ENCODE peak calls at places on chromosomes 7 and 10, in eight cellular contexts. One of them, this sample, is unnamed.

GRCh38 chr7:13240349-13240748 is 552.9 kb downstream of the ARL4A start:
- DNase-seq in sigmoid colon: no peak
- DNase-seq in vagina: no peak
- DNase-seq in GM23338: peak
- DNase-seq in K562: no peak
- DNase-seq in HCT116: peak
- DNase-seq in stomach: no peak
- DNase-seq in spleen: no peak
- DNase-seq in this sample: no peak

GRCh38 chr7:35716038-35716803 is 21.3 kb upstream of the HERPUD2 start:
- DNase-seq in sigmoid colon: no peak
- DNase-seq in vagina: no peak
- DNase-seq in GM23338: no peak
- DNase-seq in K562: no peak
- DNase-seq in HCT116: no peak
- DNase-seq in stomach: peak
- DNase-seq in spleen: no peak
- DNase-seq in this sample: no peak

GRCh38 chr7:4079366-4079765 is 602.7 kb upstream of the FOXK1 start:
- DNase-seq in sigmoid colon: no peak
- DNase-seq in vagina: no peak
- DNase-seq in GM23338: no peak
- DNase-seq in K562: no peak
- DNase-seq in HCT116: no peak
- DNase-seq in stomach: peak
- DNase-seq in spleen: no peak
- DNase-seq in this sample: no peak

GRCh38 chr7:105808703-105809590 is 67.5 kb downstream of the ATXN7L1 start:
- DNase-seq in sigmoid colon: no peak
- DNase-seq in vagina: no peak
- DNase-seq in GM23338: no peak
- DNase-seq in K562: no peak
- DNase-seq in HCT116: no peak
- DNase-seq in stomach: peak
- DNase-seq in spleen: peak
- DNase-seq in this sample: no peak

GRCh38 chr10:3784510-3785250 is at the start of gene KLF6:
- DNase-seq in sigmoid colon: peak
- DNase-seq in vagina: peak
- DNase-seq in GM23338: peak
- DNase-seq in K562: peak
- DNase-seq in HCT116: no peak
- DNase-seq in stomach: peak
- DNase-seq in spleen: peak
- DNase-seq in this sample: no peak

GRCh38 chr10:3935141-3935540 is 150.1 kb upstream of the KLF6 start:
- DNase-seq in sigmoid colon: no peak
- DNase-seq in vagina: no peak
- DNase-seq in GM23338: no peak
- DNase-seq in K562: no peak
- DNase-seq in HCT116: no peak
- DNase-seq in stomach: no peak
- DNase-seq in spleen: no peak
- DNase-seq in this sample: no peak

GRCh38 chr7:100532165-100533022 is 6.6 kb upstream of the AGFG2 start:
- DNase-seq in sigmoid colon: no peak
- DNase-seq in vagina: no peak
- DNase-seq in GM23338: no peak
- DNase-seq in K562: peak
- DNase-seq in HCT116: no peak
- DNase-seq in stomach: no peak
- DNase-seq in spleen: no peak
- DNase-seq in this sample: no peak

GRCh38 chr7:84665339-84665738 is 470.8 kb upstream of the SEMA3A start:
- DNase-seq in sigmoid colon: no peak
- DNase-seq in vagina: no peak
- DNase-seq in GM23338: no peak
- DNase-seq in K562: no peak
- DNase-seq in HCT116: no peak
- DNase-seq in stomach: no peak
- DNase-seq in spleen: no peak
- DNase-seq in this sample: no peak

GRCh38 chr7:2967238-2967637 is 76.4 kb downstream of the CARD11 start:
- DNase-seq in sigmoid colon: peak
- DNase-seq in vagina: peak
- DNase-seq in GM23338: no peak
- DNase-seq in K562: no peak
- DNase-seq in HCT116: no peak
- DNase-seq in stomach: peak
- DNase-seq in spleen: no peak
- DNase-seq in this sample: no peak

GRCh38 chr7:131226116-131226562 is 101.5 kb upstream of the MKLN1 start:
- DNase-seq in sigmoid colon: no peak
- DNase-seq in vagina: no peak
- DNase-seq in GM23338: no peak
- DNase-seq in K562: no peak
- DNase-seq in HCT116: no peak
- DNase-seq in stomach: no peak
- DNase-seq in spleen: no peak
- DNase-seq in this sample: no peak
- TF ChIP-seq POLR2AphosphoS5 in sigmoid colon: no peak
- TF ChIP-seq POLR2AphosphoS5 in vagina: no peak
- TF ChIP-seq POLR2AphosphoS5 in GM23338: no peak
- TF ChIP-seq POLR2AphosphoS5 in K562: no peak
- TF ChIP-seq POLR2AphosphoS5 in HCT116: no peak
- TF ChIP-seq POLR2AphosphoS5 in stomach: no peak
- TF ChIP-seq POLR2AphosphoS5 in spleen: no peak
- TF ChIP-seq POLR2AphosphoS5 in this sample: no peak

GRCh38 chr7:55309040-55309991 is 55.8 kb upstream of the LANCL2 start:
- DNase-seq in sigmoid colon: no peak
- DNase-seq in vagina: no peak
- DNase-seq in GM23338: no peak
- DNase-seq in K562: no peak
- DNase-seq in HCT116: no peak
- DNase-seq in stomach: peak
- DNase-seq in spleen: peak
- DNase-seq in this sample: no peak
- TF ChIP-seq POLR2AphosphoS5 in sigmoid colon: no peak
- TF ChIP-seq POLR2AphosphoS5 in vagina: no peak
- TF ChIP-seq POLR2AphosphoS5 in GM23338: no peak
- TF ChIP-seq POLR2AphosphoS5 in K562: no peak
- TF ChIP-seq POLR2AphosphoS5 in HCT116: no peak
- TF ChIP-seq POLR2AphosphoS5 in stomach: no peak
- TF ChIP-seq POLR2AphosphoS5 in spleen: no peak
- TF ChIP-seq POLR2AphosphoS5 in this sample: no peak

DNA sequence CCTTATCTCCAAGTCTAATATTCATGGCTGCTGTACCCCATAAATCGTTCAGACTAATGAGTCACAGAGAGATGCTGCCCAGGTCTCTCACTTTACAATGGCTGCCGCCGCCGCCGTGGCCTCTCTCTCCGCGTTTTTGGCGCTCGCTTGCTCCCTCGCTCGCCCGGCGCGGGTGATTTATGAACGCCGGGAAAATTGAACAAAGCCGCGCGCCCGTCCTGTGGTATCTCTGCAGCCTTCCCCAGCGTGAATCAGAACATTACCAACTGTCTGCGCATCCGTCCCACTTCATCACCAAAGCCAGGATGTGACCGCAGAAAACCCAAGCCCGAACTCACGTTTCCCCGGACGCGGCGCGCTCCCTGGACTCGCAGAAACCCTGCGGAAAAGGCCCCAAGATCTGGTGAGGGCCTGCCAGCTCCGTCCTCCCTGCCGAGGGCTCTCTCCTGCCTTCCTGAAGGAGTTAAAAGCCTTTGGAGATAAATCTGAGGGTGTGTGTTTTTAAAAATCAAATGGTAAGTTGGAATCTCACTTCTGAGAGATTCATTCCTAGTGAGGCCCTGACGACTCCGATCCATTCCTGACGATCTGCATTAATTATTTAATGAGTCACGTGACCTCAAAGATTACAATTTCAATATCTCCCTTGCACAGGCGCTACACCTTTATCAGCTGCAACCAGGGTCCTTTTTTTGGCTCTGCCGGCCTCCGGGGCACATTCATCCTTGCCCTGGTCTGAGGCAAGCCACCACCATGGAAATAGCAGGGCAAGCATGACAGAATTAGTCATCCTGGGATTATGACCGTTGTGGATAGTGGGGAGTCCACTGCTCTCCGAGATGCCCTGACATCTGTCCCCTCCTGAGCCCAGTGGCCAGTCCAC is 6.2 kb downstream of the HOXA4 start:
- DNase-seq in sigmoid colon: peak
- DNase-seq in vagina: no peak
- DNase-seq in GM23338: no peak
- DNase-seq in K562: no peak
- DNase-seq in HCT116: peak
- DNase-seq in stomach: no peak
- DNase-seq in spleen: no peak
- DNase-seq in this sample: peak
- TF ChIP-seq POLR2AphosphoS5 in sigmoid colon: peak
- TF ChIP-seq POLR2AphosphoS5 in vagina: no peak
- TF ChIP-seq POLR2AphosphoS5 in GM23338: no peak
- TF ChIP-seq POLR2AphosphoS5 in K562: no peak
- TF ChIP-seq POLR2AphosphoS5 in HCT116: peak
- TF ChIP-seq POLR2AphosphoS5 in stomach: peak
- TF ChIP-seq POLR2AphosphoS5 in spleen: no peak
- TF ChIP-seq POLR2AphosphoS5 in this sample: no peak

DNA sequence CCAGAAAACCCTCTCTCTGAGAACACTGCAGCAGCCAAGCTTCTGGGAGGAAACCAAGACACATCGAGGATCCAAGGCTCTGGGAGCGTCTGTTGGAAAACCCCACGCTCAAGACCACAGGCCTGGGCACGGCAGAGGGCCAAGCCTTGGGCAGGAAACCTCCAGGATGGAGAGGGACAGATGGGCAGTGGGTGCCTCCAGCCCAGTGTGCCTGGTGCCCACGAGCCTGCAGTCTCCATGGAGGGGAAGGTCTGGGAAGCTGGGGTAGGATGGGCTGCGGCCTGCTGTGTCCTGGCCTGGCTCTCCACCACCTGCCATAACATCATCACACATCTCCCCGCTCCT is 96.1 kb downstream of the FAM53B start:
- DNase-seq in sigmoid colon: no peak
- DNase-seq in vagina: no peak
- DNase-seq in GM23338: no peak
- DNase-seq in K562: no peak
- DNase-seq in HCT116: no peak
- DNase-seq in stomach: no peak
- DNase-seq in spleen: peak
- DNase-seq in this sample: no peak
- TF ChIP-seq POLR2AphosphoS5 in sigmoid colon: no peak
- TF ChIP-seq POLR2AphosphoS5 in vagina: no peak
- TF ChIP-seq POLR2AphosphoS5 in GM23338: no peak
- TF ChIP-seq POLR2AphosphoS5 in K562: no peak
- TF ChIP-seq POLR2AphosphoS5 in HCT116: no peak
- TF ChIP-seq POLR2AphosphoS5 in stomach: no peak
- TF ChIP-seq POLR2AphosphoS5 in spleen: no peak
- TF ChIP-seq POLR2AphosphoS5 in this sample: peak

GRCh38 chr10:10078476-10078875 is 939.2 kb upstream of the CELF2 start:
- DNase-seq in sigmoid colon: no peak
- DNase-seq in vagina: no peak
- DNase-seq in GM23338: no peak
- DNase-seq in K562: no peak
- DNase-seq in HCT116: no peak
- DNase-seq in stomach: no peak
- DNase-seq in spleen: no peak
- DNase-seq in this sample: no peak
- TF ChIP-seq POLR2AphosphoS5 in sigmoid colon: no peak
- TF ChIP-seq POLR2AphosphoS5 in vagina: no peak
- TF ChIP-seq POLR2AphosphoS5 in GM23338: no peak
- TF ChIP-seq POLR2AphosphoS5 in K562: no peak
- TF ChIP-seq POLR2AphosphoS5 in HCT116: no peak
- TF ChIP-seq POLR2AphosphoS5 in stomach: no peak
- TF ChIP-seq POLR2AphosphoS5 in spleen: no peak
- TF ChIP-seq POLR2AphosphoS5 in this sample: no peak

This sample was measured in breast epithelium.